ENCODE peak calls at places on chromosomes 13 and 19, in five cellular contexts. Z is Caco-2; M is mammary epithelial cell; I is fibroblast of lung; T is CD8-positive, alpha-beta T cell. F is an unnamed sample. For H3K9me3, the result is how much of the 10 kb centered on the place peaks cover.

GRCh38 chr19:34066007-34066656 is 106.2 kb upstream of the LSM14A start:
- DNase-seq in Z (no peak), M (no peak), I (no peak), T (no peak), F (no peak)

GRCh38 chr19:10756371-10756770 is 38.5 kb downstream of the DNM2 start:
- DNase-seq in Z (no peak), M (no peak), I (no peak), T (no peak), F (no peak)

GRCh38 chr13:113916330-113916815 is 52.5 kb upstream of the GAS6 start:
- DNase-seq in Z (no peak), M (peak), I (no peak), T (peak), F (no peak)

GRCh38 chr13:100588350-100589177 is at the start of gene GGACT:
- DNase-seq in Z (peak), M (peak), I (peak), T (peak), F (peak)

GRCh38 chr19:48812094-48812929 is 1.5 kb upstream of the BCAT2 start:
- DNase-seq in Z (peak), M (peak), I (peak), T (peak), F (peak)

GRCh38 chr13:62702502-62702901 is 1286.9 kb upstream of the PCDH20 start:
- DNase-seq in Z (no peak), M (no peak), I (no peak), T (no peak), F (no peak)

GRCh38 chr13:108486096-108486495 is 143.3 kb upstream of the MYO16 start:
- DNase-seq in Z (no peak), M (peak), I (no peak), T (no peak), F (no peak)

GRCh38 chr13:48873598-48873997 is 102.1 kb upstream of the FNDC3A start:
- DNase-seq in Z (no peak), M (peak), I (peak), T (no peak), F (no peak)

GRCh38 chr19:45364696-45365095 is 5.7 kb downstream of the ERCC2 start:
- DNase-seq in Z (no peak), M (no peak), I (no peak), T (no peak), F (no peak)

GRCh38 chr13:24680258-24680920 is at the start of gene ATP12A:
- DNase-seq in Z (peak), M (peak), I (no peak), T (peak), F (peak)

GRCh38 chr19:42032428-42032827 is 37.6 kb downstream of the GRIK5 start:
- DNase-seq in Z (no peak), M (no peak), I (no peak), T (no peak), F (no peak)

GRCh38 chr19:45677351-45678230 is 9.6 kb downstream of the GIPR start:
- DNase-seq in Z (peak), M (peak), I (peak), T (peak), F (peak)

GRCh38 chr13:105266615-105267014 is 1268.8 kb downstream of the EFNB2 start:
- DNase-seq in Z (no peak), M (no peak), I (no peak), T (no peak), F (no peak)

GRCh38 chr13:107242138-107242537 is 674.2 kb upstream of the ARGLU1 start:
- DNase-seq in Z (no peak), M (no peak), I (no peak), T (no peak), F (no peak)

GRCh38 chr19:31705656-31706055 is 356.4 kb upstream of the TSHZ3 start:
- DNase-seq in Z (no peak), M (no peak), I (no peak), T (no peak), F (no peak)

GRCh38 chr13:91045351-91046034 is 302.0 kb upstream of the MIR17HG start:
- DNase-seq in Z (peak), M (no peak), I (peak), T (no peak), F (no peak)

GRCh38 chr13:24540236-24541126 is 27.9 kb upstream of the PARP4 start:
- DNase-seq in Z (peak), M (no peak), I (no peak), T (no peak), F (no peak)

GRCh38 chr13:89554801-89555200 is 1792.7 kb upstream of the MIR17HG start:
- DNase-seq in Z (peak), M (no peak), I (peak), T (no peak), F (no peak)

GRCh38 chr13:30743319-30744055 is 8.1 kb downstream of the ALOX5AP start:
- DNase-seq in Z (peak), M (peak), I (peak), T (no peak), F (no peak)

GRCh38 chr19:5006201-5006600 is 37.3 kb downstream of the KDM4B start:
- DNase-seq in Z (no peak), M (no peak), I (peak), T (no peak), F (no peak)

GRCh38 chr13:75870397-75870801 is 234.3 kb downstream of the LMO7 start:
- DNase-seq in Z (peak), M (no peak), I (no peak), T (no peak), F (peak)

GRCh38 chr13:95382411-95382810 is 81.2 kb upstream of the ABCC4 start:
- DNase-seq in Z (no peak), M (peak), I (no peak), T (no peak), F (no peak)

GRCh38 chr13:77732287-77732686 is 34.8 kb downstream of the SLAIN1 start:
- DNase-seq in Z (no peak), M (no peak), I (no peak), T (no peak), F (no peak)

GRCh38 chr13:49097374-49097773 is 121.7 kb downstream of the FNDC3A start:
- DNase-seq in Z (no peak), M (peak), I (peak), T (no peak), F (no peak)

GRCh38 chr13:51849145-51850101 is 4.4 kb upstream of the TMEM272 start:
- DNase-seq in Z (peak), M (no peak), I (peak), T (no peak), F (peak)

GRCh38 chr13:22235950-22236290 is 565.0 kb downstream of the FGF9 start:
- DNase-seq in Z (no peak), M (no peak), I (no peak), T (no peak), F (no peak)

GRCh38 chr19:16559896-16560295 is 12.3 kb downstream of the SLC35E1 start:
- DNase-seq in Z (no peak), M (no peak), I (peak), T (no peak), F (no peak)

GRCh38 chr19:38917516-38917915 is 5.5 kb upstream of the CCER2 start:
- DNase-seq in Z (no peak), M (no peak), I (no peak), T (no peak), F (no peak)

GRCh38 chr13:36089130-36089529 is 42.1 kb downstream of the DCLK1 start:
- DNase-seq in Z (no peak), M (no peak), I (no peak), T (no peak), F (no peak)

GRCh38 chr13:36088001-36088400 is 43.2 kb downstream of the DCLK1 start:
- DNase-seq in Z (no peak), M (peak), I (peak), T (no peak), F (no peak)

GRCh38 chr13:36088463-36088862 is 42.7 kb downstream of the DCLK1 start:
- DNase-seq in Z (no peak), M (no peak), I (no peak), T (no peak), F (no peak)

GRCh38 chr13:36084131-36084530 is 47.1 kb downstream of the DCLK1 start:
- DNase-seq in Z (no peak), M (no peak), I (no peak), T (no peak), F (no peak)

DNA sequence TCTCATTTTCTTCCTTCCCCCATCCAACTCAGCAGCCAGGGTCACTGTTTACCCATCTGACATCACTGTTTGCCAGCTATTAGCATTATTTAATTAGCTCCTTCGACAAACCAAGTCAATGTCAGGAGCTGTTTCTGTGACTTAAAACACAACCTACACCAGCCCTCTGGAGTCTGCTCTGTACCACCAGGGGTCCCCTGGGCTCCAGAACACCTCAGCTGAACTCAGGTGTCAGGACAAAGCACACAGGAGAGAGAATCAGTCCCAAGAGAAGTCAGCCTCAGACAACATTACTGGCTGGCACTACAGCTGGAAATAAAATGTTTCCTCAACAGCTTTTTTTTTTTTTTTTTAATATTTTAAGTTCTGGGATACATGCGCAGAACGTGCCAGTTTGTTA is 45.1 kb downstream of the DCLK1 start:
- DNase-seq in Z (peak), M (no peak), I (no peak), T (no peak), F (no peak)
- H3K9me3 ChIP-seq in Z (under half), M (under half), I (under half), T (under half), F (under half)

GRCh38 chr19:11942843-11943108 is 17.9 kb downstream of the ZNF700 start:
- DNase-seq in Z (peak), M (no peak), I (no peak), T (no peak), F (no peak)

GRCh38 chr19:11949201-11949600 is 15.6 kb upstream of the ZNF763 start:
- DNase-seq in Z (no peak), M (no peak), I (no peak), T (no peak), F (no peak)

GRCh38 chr19:11948646-11949045 is 16.2 kb upstream of the ZNF763 start:
- DNase-seq in Z (no peak), M (no peak), I (no peak), T (no peak), F (no peak)

GRCh38 chr19:11942008-11942842 is 17.3 kb downstream of the ZNF700 start:
- DNase-seq in Z (no peak), M (no peak), I (no peak), T (no peak), F (no peak)

DNA sequence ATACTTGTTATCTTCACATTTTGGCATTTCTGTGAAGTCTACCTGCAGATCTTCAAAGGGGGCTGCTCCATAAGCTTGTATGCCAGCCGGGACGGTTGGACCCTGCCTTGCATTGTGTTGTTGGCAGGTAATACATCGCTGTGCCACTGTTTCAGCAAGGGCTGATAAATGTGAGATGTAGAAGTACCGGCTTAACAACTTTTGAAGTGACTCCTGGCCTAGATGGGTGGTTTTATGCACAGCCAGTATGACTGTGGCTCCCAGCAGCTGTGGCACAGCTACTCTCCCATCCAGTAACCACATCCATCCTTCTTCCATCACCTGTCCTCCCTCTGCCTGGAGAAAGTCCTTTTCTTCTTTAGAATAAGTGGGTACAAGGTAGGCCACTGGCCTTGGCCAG is 19.7 kb downstream of the ZNF700 start:
- DNase-seq in Z (no peak), M (no peak), I (no peak), T (no peak), F (no peak)
- H3K9me3 ChIP-seq in Z (under half), M (half or more), I (under half), T (half or more), F (under half)

GRCh38 chr13:103055166-103055565 is 11.1 kb downstream of the SLC10A2 start:
- DNase-seq in Z (no peak), M (no peak), I (no peak), T (no peak), F (no peak)
- H3K9me3 ChIP-seq in Z (under half), M (under half), I (under half), T (under half), F (under half)

GRCh38 chr19:43858174-43858573 is 31.1 kb downstream of the ZNF283 start:
- DNase-seq in Z (no peak), M (no peak), I (no peak), T (no peak), F (no peak)
- H3K9me3 ChIP-seq in Z (under half), M (under half), I (under half), T (under half), F (under half)

GRCh38 chr19:57382806-57383488 is 6.7 kb upstream of the ZNF548 start:
- DNase-seq in Z (no peak), M (no peak), I (no peak), T (no peak), F (no peak)

GRCh38 chr19:57374179-57374578 is 10.8 kb downstream of the TRAPPC2B start:
- DNase-seq in Z (no peak), M (no peak), I (no peak), T (no peak), F (no peak)

GRCh38 chr19:57377498-57378146 is 12.0 kb upstream of the ZNF548 start:
- DNase-seq in Z (no peak), M (no peak), I (no peak), T (no peak), F (no peak)
- H3K9me3 ChIP-seq in Z (under half), M (under half), I (under half), T (under half), F (under half)